ENCODE peak calls at places on chromosomes 13 and 19, in seven cellular contexts. O, X, U, B, C, K and Z are unnamed samples.

GRCh38 chr19:6769006-6769637 is 1.9 kb upstream of the SH2D3A start:
- DNase-seq in U (no peak), K (no peak), X (no peak), B (no peak), O (no peak), C (no peak), Z (no peak)

GRCh38 chr19:4119763-4120162 is 4.2 kb downstream of the MAP2K2 start:
- DNase-seq in X (no peak), B (no peak), U (no peak), C (no peak), K (no peak), O (no peak), Z (no peak)

GRCh38 chr13:60369242-60369641 is 27.8 kb upstream of the TDRD3 start:
- DNase-seq in K (no peak), O (no peak), U (no peak), X (no peak), C (no peak), B (no peak), Z (no peak)

GRCh38 chr13:49655906-49656305 is 27.6 kb downstream of the ARL11 start:
- DNase-seq in C (no peak), U (no peak), O (no peak), B (no peak), X (peak; percentile 53), K (no peak), Z (peak; percentile 13)

GRCh38 chr13:112954488-112955270 is 14.3 kb upstream of the MCF2L start:
- DNase-seq in B (no peak), O (no peak), K (no peak), C (no peak), U (no peak), X (no peak), Z (no peak)

GRCh38 chr19:45376045-45376724 is 5.8 kb upstream of the ERCC2 start:
- DNase-seq in B (no peak), C (no peak), O (peak; percentile 64), K (no peak), X (peak; percentile 92), U (peak; percentile 13), Z (peak; percentile 95)

GRCh38 chr19:47057328-47057727 is 8.9 kb upstream of the TMEM160 start:
- DNase-seq in O (no peak), X (peak; percentile 23), K (no peak), C (no peak), U (no peak), B (no peak), Z (no peak)

GRCh38 chr19:3695124-3695733 is 5.0 kb downstream of the PIP5K1C start:
- DNase-seq in C (no peak), B (no peak), X (no peak), O (no peak), K (no peak), U (no peak), Z (no peak)

GRCh38 chr13:75385708-75386083 is 96.3 kb downstream of the TBC1D4 start:
- DNase-seq in X (no peak), U (no peak), K (no peak), O (no peak), C (no peak), B (no peak), Z (no peak)

GRCh38 chr13:51556740-51557139 is 27.5 kb upstream of the WDFY2 start:
- DNase-seq in X (no peak), C (no peak), U (no peak), O (no peak), B (peak; percentile 27), K (no peak), Z (no peak)